ENCODE peak calls at places on chromosomes 16 and 17, in eight cellular contexts. W is mucosa of descending colon, Z is neural progenitor cell, O is colonic mucosa, V is PC-9, U is ovary, B is psoas muscle, N is cardiac fibroblast. M is an unnamed sample.

GRCh38 chr17:73365934-73366623 is 54.3 kb upstream of the CDC42EP4 start:
- DNase-seq in W (no peak), O (no peak), V (no peak), U (peak), B (peak), N (no peak), Z (peak), M (no peak)

GRCh38 chr17:29133146-29133713 is 47.0 kb downstream of the MYO18A start:
- DNase-seq in N (peak), V (peak), B (peak), Z (no peak), W (no peak), U (no peak), O (no peak), M (peak)

GRCh38 chr16:89549007-89549700 is 11.3 kb upstream of the RPL13 start:
- DNase-seq in O (no peak), U (no peak), N (no peak), W (no peak), V (no peak), Z (no peak), B (no peak), M (no peak)

GRCh38 chr17:72719582-72720493 is 372.6 kb downstream of the SLC39A11 start:
- DNase-seq in U (no peak), B (no peak), O (no peak), N (peak), V (no peak), W (no peak), Z (no peak), M (no peak)

GRCh38 chr17:65811043-65811442 is 249.6 kb upstream of the AXIN2 start:
- DNase-seq in W (no peak), V (no peak), B (no peak), O (no peak), Z (no peak), U (no peak), N (no peak), M (no peak)

GRCh38 chr17:40092581-40092980 is 7.8 kb downstream of the NR1D1 start:
- DNase-seq in B (no peak), W (no peak), O (no peak), V (no peak), U (peak), Z (no peak), N (no peak), M (no peak)

GRCh38 chr16:58797137-58797801 is 63.2 kb upstream of the GOT2 start:
- DNase-seq in V (no peak), B (no peak), N (no peak), O (no peak), U (no peak), W (no peak), Z (no peak), M (no peak)

GRCh38 chr16:86681440-86681838 is 103.1 kb downstream of the FOXL1 start:
- DNase-seq in W (no peak), V (no peak), O (no peak), U (no peak), N (peak), B (peak), Z (no peak), M (no peak)

GRCh38 chr16:360698-361336 is 8.3 kb upstream of the AXIN1 start:
- DNase-seq in W (peak), O (no peak), B (peak), V (no peak), U (no peak), N (no peak), Z (no peak), M (no peak)

GRCh38 chr16:69346683-69347082 is 4.9 kb downstream of the TMED6 start:
- DNase-seq in Z (no peak), B (no peak), O (no peak), U (no peak), N (no peak), V (no peak), W (no peak), M (no peak)

GRCh38 chr17:80419255-80419654 is 4.3 kb downstream of the ENDOV start:
- DNase-seq in Z (no peak), O (no peak), N (no peak), U (no peak), V (no peak), B (no peak), W (no peak), M (no peak)

GRCh38 chr17:45050680-45051059 is 762 bp downstream of the DCAKD start:
- DNase-seq in V (peak), U (no peak), B (no peak), O (peak), W (no peak), N (no peak), Z (peak), M (peak)

GRCh38 chr17:65071861-65072260 is 15.3 kb upstream of the GNA13 start:
- DNase-seq in B (no peak), U (no peak), W (no peak), N (no peak), Z (no peak), V (no peak), O (no peak), M (no peak)

GRCh38 chr16:66458292-66458691 is 31.2 kb downstream of the BEAN1 start:
- DNase-seq in Z (no peak), V (no peak), N (no peak), O (no peak), W (no peak), U (no peak), B (no peak), M (no peak)

GRCh38 chr16:54265558-54266213 is 20.9 kb downstream of the IRX3 start:
- DNase-seq in N (peak), B (no peak), Z (no peak), U (no peak), V (peak), W (no peak), O (no peak), M (no peak)

GRCh38 chr17:40304464-40304863 is 4.5 kb upstream of the RARA start:
- DNase-seq in Z (no peak), N (peak), U (no peak), W (no peak), B (no peak), O (no peak), V (no peak), M (no peak)

GRCh38 chr16:3576211-3576610 is 992 bp downstream of the NLRC3 start:
- DNase-seq in N (no peak), O (no peak), U (no peak), W (no peak), Z (no peak), B (no peak), V (no peak), M (no peak)

GRCh38 chr17:50452627-50453300 is 15.9 kb downstream of the CHAD start:
- DNase-seq in O (peak), W (peak), V (peak), Z (no peak), U (no peak), N (no peak), B (no peak), M (peak)

GRCh38 chr16:4411684-4412083 is 4.7 kb downstream of the CORO7 start:
- DNase-seq in N (no peak), W (no peak), V (no peak), B (peak), Z (no peak), O (peak), U (peak), M (no peak)

GRCh38 chr16:30853758-30854157 is 40.1 kb downstream of the BCL7C start:
- DNase-seq in V (no peak), O (no peak), U (no peak), W (no peak), B (no peak), N (no peak), Z (no peak), M (no peak)
- TF ChIP-seq CTCF in V (no peak), O (no peak), U (no peak), W (no peak), B (no peak), N (no peak), Z (no peak), M (no peak)

GRCh38 chr17:55813944-55814343 is 63.1 kb downstream of the PCTP start:
- DNase-seq in W (no peak), O (no peak), Z (no peak), U (no peak), B (no peak), N (no peak), V (no peak), M (no peak)

GRCh38 chr17:55816532-55817272 is 65.9 kb downstream of the PCTP start:
- DNase-seq in V (no peak), N (no peak), Z (no peak), O (no peak), W (no peak), U (no peak), B (no peak), M (no peak)

GRCh38 chr17:55811536-55811935 is 60.7 kb downstream of the PCTP start:
- DNase-seq in N (no peak), O (no peak), B (peak), U (no peak), W (no peak), Z (no peak), V (no peak), M (peak)

GRCh38 chr17:55812323-55812722 is 61.5 kb downstream of the PCTP start:
- DNase-seq in U (no peak), B (no peak), W (no peak), V (no peak), O (no peak), Z (no peak), N (no peak), M (no peak)

GRCh38 chr17:55814377-55814776 is 63.5 kb downstream of the PCTP start:
- DNase-seq in W (no peak), B (no peak), O (no peak), Z (no peak), U (no peak), N (peak), V (no peak), M (peak)
- TF ChIP-seq CTCF in W (no peak), B (no peak), O (no peak), Z (no peak), U (no peak), N (no peak), V (no peak), M (no peak)

GRCh38 chr16:11260596-11260966 is 4.6 kb upstream of the SOCS1 start:
- DNase-seq in V (no peak), B (no peak), N (no peak), O (no peak), Z (no peak), U (no peak), W (no peak), M (no peak)

GRCh38 chr16:11263737-11264136 is 5.4 kb downstream of the TNP2 start:
- DNase-seq in W (peak), U (no peak), Z (no peak), N (no peak), V (no peak), B (no peak), O (no peak), M (no peak)

GRCh38 chr16:11265124-11265523 is 4.0 kb downstream of the TNP2 start:
- DNase-seq in O (no peak), W (peak), V (no peak), Z (no peak), N (no peak), B (no peak), U (no peak), M (no peak)

GRCh38 chr16:11264155-11264832 is 4.8 kb downstream of the TNP2 start:
- DNase-seq in O (peak), B (no peak), W (no peak), N (no peak), U (no peak), V (no peak), Z (no peak), M (no peak)

DNA sequence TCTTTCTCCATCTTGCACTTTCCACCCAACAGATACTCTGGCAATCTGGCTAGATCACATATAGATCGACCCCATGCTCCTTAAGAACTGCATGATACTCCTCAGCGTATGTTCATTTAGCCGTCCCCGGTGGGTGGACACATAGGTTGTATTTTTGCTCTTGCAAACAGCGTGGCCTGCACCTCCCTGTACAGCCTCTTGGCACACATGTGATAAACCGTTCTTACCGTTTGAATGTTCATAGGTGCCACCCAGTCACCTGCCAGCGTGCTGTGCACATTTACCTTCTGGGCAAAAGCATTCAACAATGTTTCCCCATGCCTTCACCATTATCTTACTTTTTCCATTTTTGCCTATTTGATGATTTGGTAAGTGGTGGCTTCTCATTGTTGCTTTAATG is 6.2 kb downstream of the TNP2 start:
- DNase-seq in B (no peak), W (no peak), O (peak), U (no peak), Z (no peak), V (no peak), N (no peak), M (no peak)
- TF ChIP-seq CTCF in B (no peak), W (no peak), O (no peak), U (no peak), Z (no peak), V (no peak), N (no peak), M (no peak)

GRCh38 chr17:6800422-6801027 is 24.5 kb downstream of the FBXO39 start:
- DNase-seq in O (no peak), U (no peak), N (no peak), Z (peak), W (no peak), B (no peak), V (no peak), M (peak)
- TF ChIP-seq CTCF in O (no peak), U (no peak), N (no peak), Z (peak), W (no peak), B (no peak), V (no peak), M (peak)

GRCh38 chr17:82216301-82217119 is 3.9 kb upstream of the CCDC57 start:
- DNase-seq in W (peak), N (peak), U (no peak), B (peak), V (peak), O (peak), Z (no peak), M (peak)
- TF ChIP-seq CTCF in W (no peak), N (no peak), U (no peak), B (no peak), V (no peak), O (no peak), Z (no peak), M (no peak)

GRCh38 chr17:32487460-32488176 is 825 bp downstream of the CDK5R1 start:
- DNase-seq in W (peak), O (no peak), U (peak), N (peak), B (no peak), Z (peak), V (no peak), M (no peak)
- TF ChIP-seq CTCF in W (no peak), O (no peak), U (no peak), N (no peak), B (no peak), Z (no peak), V (no peak), M (no peak)

GRCh38 chr17:307741-308507 is 44.7 kb downstream of the RPH3AL start:
- DNase-seq in O (no peak), V (no peak), N (no peak), B (peak), Z (no peak), W (peak), U (peak), M (no peak)

GRCh38 chr17:310111-311010 is 42.2 kb downstream of the RPH3AL start:
- DNase-seq in N (no peak), V (no peak), B (no peak), W (peak), O (no peak), U (no peak), Z (peak), M (no peak)

GRCh38 chr17:307295-307691 is 45.3 kb downstream of the RPH3AL start:
- DNase-seq in V (no peak), N (no peak), B (no peak), W (peak), O (no peak), Z (no peak), U (no peak), M (no peak)

GRCh38 chr17:311119-311848 is 41.3 kb downstream of the RPH3AL start:
- DNase-seq in Z (peak), V (no peak), B (no peak), O (no peak), U (no peak), W (peak), N (no peak), M (no peak)

GRCh38 chr17:309361-309888 is 43.2 kb downstream of the RPH3AL start:
- DNase-seq in N (no peak), O (no peak), B (no peak), Z (peak), V (no peak), W (peak), U (no peak), M (no peak)
- TF ChIP-seq CTCF in N (peak), O (no peak), B (peak), Z (peak), V (peak), W (no peak), U (no peak), M (peak)

GRCh38 chr16:74304835-74305176 is 8.2 kb downstream of the PSMD7 start:
- DNase-seq in N (no peak), O (no peak), Z (no peak), U (no peak), V (no peak), W (no peak), B (no peak), M (no peak)
- TF ChIP-seq CTCF in N (no peak), O (no peak), Z (no peak), U (no peak), V (no peak), W (no peak), B (no peak), M (no peak)

M was measured in MCF 10A.